ENCODE peak calls at places on chromosome 12, in five cellular contexts. Q is tibial nerve, J is SK-N-SH, A is transverse colon, G is esophagus muscularis mucosa. C is an unnamed sample. For H3K36me3 and H3K9me3, the result is how much of the 10 kb centered on the place peaks cover.

GRCh38 chr12:65827827-65828231 is 3.5 kb downstream of the HMGA2 start:
- DNase-seq in J (no peak), G (no peak), A (no peak), Q (no peak), C (no peak)

GRCh38 chr12:65266408-65266807 is 12.1 kb upstream of the MSRB3 start:
- DNase-seq in J (no peak), G (no peak), Q (no peak), A (no peak), C (no peak)

GRCh38 chr12:31896514-31897039 is 62.6 kb upstream of the RESF1 start:
- DNase-seq in Q (peak), A (peak), J (no peak), G (no peak), C (peak)

GRCh38 chr12:13377698-13378097 is 181.2 kb downstream of the EMP1 start:
- DNase-seq in A (no peak), J (no peak), Q (no peak), G (no peak), C (no peak)

GRCh38 chr12:1644523-1645438 is 15.8 kb downstream of the WNT5B start:
- DNase-seq in A (peak), G (no peak), J (peak), Q (peak), C (peak)

GRCh38 chr12:643478-644292 is 19.6 kb downstream of the NINJ2 start:
- DNase-seq in A (peak), J (no peak), Q (peak), G (no peak), C (peak)

GRCh38 chr12:2215709-2216560 is 163.1 kb downstream of the CACNA1C start:
- DNase-seq in Q (no peak), J (no peak), G (no peak), A (no peak), C (no peak)

GRCh38 chr12:93884794-93885460 is 207.8 kb downstream of the CRADD start:
- DNase-seq in A (no peak), G (peak), Q (peak), J (no peak), C (no peak)

GRCh38 chr12:56634242-56634836 is 4.2 kb upstream of the BAZ2A start:
- DNase-seq in J (peak), G (no peak), A (peak), Q (no peak), C (peak)

GRCh38 chr12:80101126-80101525 is 1.8 kb downstream of the OTOGL start:
- DNase-seq in G (no peak), J (no peak), Q (no peak), A (no peak), C (no peak)

GRCh38 chr12:3698218-3698974 is 54.5 kb downstream of the CRACR2A start:
- DNase-seq in Q (no peak), G (no peak), J (peak), A (no peak), C (no peak)

GRCh38 chr12:116797885-116798284 is 59.8 kb downstream of the RNFT2 start:
- DNase-seq in J (no peak), G (no peak), A (no peak), Q (no peak), C (no peak)

GRCh38 chr12:106030210-106031175 is 108.3 kb downstream of the NUAK1 start:
- DNase-seq in A (no peak), G (peak), Q (no peak), J (peak), C (no peak)

GRCh38 chr12:93430280-93430679 is 11.5 kb downstream of the UBE2N start:
- DNase-seq in A (no peak), G (no peak), J (no peak), Q (no peak), C (no peak)

GRCh38 chr12:129312048-129312447 is 458.8 kb downstream of the GLT1D1 start:
- DNase-seq in J (no peak), G (no peak), Q (no peak), A (no peak), C (no peak)

GRCh38 chr12:41605528-41606295 is 417.6 kb downstream of the PDZRN4 start:
- DNase-seq in G (no peak), Q (no peak), A (no peak), J (no peak), C (no peak)

GRCh38 chr12:105444809-105445102 is 114.3 kb downstream of the C12orf75 start:
- DNase-seq in Q (no peak), A (no peak), J (no peak), G (no peak), C (no peak)

DNA sequence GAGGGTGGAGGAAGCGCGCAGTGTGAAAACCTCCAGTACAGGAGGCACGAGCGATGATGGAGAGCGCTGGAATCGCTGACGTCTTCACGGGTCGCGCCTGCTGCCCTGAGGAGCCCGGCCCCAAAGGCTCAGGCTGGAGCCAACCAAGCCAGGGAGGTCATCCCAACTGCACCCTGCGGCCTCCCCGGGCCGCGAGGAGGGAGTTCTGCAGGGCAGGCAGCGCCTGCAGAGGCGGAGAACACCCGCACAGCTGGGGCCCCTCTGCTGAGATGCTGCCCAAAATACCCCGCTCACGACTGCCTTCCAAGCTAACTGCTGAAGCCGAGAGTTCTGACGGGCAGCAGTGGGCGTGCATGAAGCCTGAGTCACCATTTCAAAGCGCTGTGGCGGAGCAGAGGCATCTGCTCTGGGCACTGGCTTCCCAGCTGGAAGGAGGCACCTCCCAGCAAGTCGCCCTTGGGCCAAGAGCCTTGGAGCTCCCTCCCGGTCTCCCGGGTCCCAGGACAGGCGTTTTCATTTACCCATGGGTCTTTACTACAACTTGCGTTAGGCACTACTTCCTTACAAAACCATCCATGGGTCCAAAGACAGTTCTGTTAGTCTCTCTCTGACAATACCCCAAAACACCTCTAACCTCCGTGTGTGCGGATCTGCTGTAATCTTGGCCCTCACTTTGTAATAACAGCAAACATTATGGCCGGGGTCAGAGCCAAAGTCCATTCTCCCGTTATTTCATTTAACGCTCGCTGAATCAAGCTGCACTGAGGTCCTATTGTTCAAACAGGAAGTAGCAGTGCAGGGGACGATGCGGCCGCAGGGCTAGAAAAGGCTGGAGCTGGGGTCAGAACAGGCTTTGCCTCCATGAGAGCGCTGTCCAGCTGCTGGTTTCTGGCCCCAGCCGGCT is 60.1 kb upstream of the RIMBP2 start:
- DNase-seq in Q (peak), J (no peak), A (peak), G (no peak), C (no peak)
- TF ChIP-seq EP300 in Q (no peak), J (no peak), A (no peak), G (no peak), C (no peak)

DNA sequence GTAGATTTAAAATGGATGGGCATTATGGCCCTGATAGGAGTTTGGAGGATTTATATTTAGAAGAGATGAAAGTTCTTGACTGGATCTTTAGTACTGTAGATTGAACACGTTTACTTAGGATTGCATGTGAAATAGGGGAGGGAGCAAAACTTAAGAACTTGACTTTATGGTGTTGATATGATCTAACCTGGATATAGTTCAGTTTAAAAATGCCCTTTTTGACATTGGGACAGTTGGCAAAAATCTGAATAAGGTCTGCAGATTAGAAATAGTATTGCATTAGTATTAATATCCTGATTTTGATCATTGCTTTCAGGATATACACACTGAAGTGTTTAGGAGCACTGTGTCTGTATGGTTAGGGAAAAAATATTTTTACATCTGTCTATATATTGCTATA is 9.6 kb downstream of the TMBIM6 start:
- DNase-seq in A (no peak), Q (no peak), G (no peak), J (no peak), C (no peak)
- H3K36me3 ChIP-seq in A (under half), Q (under half), G (under half), J (half or more), C (half or more)

GRCh38 chr12:47067778-47068431 is 11.5 kb upstream of the PCED1B start:
- DNase-seq in G (no peak), A (no peak), Q (no peak), J (no peak), C (no peak)

GRCh38 chr12:47067176-47067575 is 12.2 kb upstream of the PCED1B start:
- DNase-seq in J (no peak), A (no peak), Q (no peak), G (no peak), C (no peak)

GRCh38 chr12:47066278-47067048 is 13.0 kb upstream of the PCED1B start:
- DNase-seq in G (no peak), J (no peak), Q (no peak), A (no peak), C (no peak)

GRCh38 chr12:47071241-47071852 is 8.1 kb upstream of the PCED1B start:
- DNase-seq in A (no peak), J (no peak), Q (no peak), G (no peak), C (no peak)

DNA sequence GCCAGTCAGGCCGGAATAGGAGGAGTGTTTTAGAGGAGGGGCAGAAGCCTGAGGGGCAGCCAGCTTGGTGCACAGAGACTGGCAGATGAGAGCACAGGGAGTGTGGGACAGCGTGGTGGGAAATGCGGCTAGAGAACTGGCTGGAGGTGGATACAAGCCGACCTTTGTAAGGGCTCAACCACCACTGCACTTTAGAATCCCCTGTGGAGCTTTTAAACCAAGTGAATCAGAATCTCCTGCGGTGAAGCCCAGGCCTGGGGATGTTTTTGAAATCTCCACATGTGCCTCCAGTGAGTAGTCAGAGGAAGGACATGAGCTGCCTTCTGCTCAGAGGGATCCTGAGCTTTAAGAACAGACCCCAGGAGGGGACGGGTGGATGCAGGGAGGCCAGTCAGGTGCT is 10.9 kb upstream of the PCED1B start:
- DNase-seq in G (no peak), A (no peak), J (no peak), Q (no peak), C (no peak)
- H3K9me3 ChIP-seq in G (under half), A (under half), J (under half), Q (under half), C (under half)

GRCh38 chr12:49623142-49623899 is at the start of gene PRPF40B:
- DNase-seq in G (no peak), J (peak), A (peak), Q (peak), C (peak)
- TF ChIP-seq EP300 in G (no peak), J (peak), A (no peak), Q (no peak), C (no peak)

GRCh38 chr12:132659146-132659545 is 28.0 kb downstream of the POLE start:
- DNase-seq in G (no peak), J (no peak), A (no peak), Q (no peak), C (no peak)
- H3K36me3 ChIP-seq in G (half or more), J (under half), A (under half), Q (half or more), C (half or more)